ENCODE peak calls at places on chromosomes 7 and 10, in nine cellular contexts. W is brain microvascular endothelial cell; A is anterior cingulate cortex; X is NCI-H774; R is cerebellar cortex; U is EL; C is BJ; Z is activated T-helper 1 cell treated with anti-CD3 and anti-CD28 coated beads, Interleukin-12 subunit alpha, Interleukin-12 subunit beta, Interleukin-2, Interleukin-4 antibody, amounts not matched to agents 30 ng/mL and 10 ng/mL and 1 ng/mL, durations not matched to agents 14 hours and 24 hours and 36 hours; G is ovary. K is an unnamed sample.
A peak's percentile ranks its signal among the peaks of the same experiment; 100 is the strongest.

GRCh38 chr10:122509323-122509722 is 48.0 kb downstream of the HTRA1 start:
- DNase-seq in R (no peak), U (no peak), G (no peak), W (no peak), A (no peak), C (no peak), X (no peak), Z (no peak), K (no peak)

GRCh38 chr10:115398026-115398425 is 304.9 kb downstream of the ATRNL1 start:
- DNase-seq in C (no peak), R (no peak), G (no peak), Z (no peak), W (no peak), X (no peak), A (no peak), U (no peak), K (no peak)

GRCh38 chr7:117119192-117119924 is 166.1 kb downstream of the ST7 start:
- DNase-seq in C (no peak), W (peak; percentile 84), X (peak; percentile 68), G (peak; percentile 70), Z (peak; percentile 42), A (peak; percentile 25), U (peak; percentile 79), R (peak; percentile 72), K (peak; percentile 68)

GRCh38 chr7:50497068-50497642 is 47.0 kb upstream of the FIGNL1 start:
- DNase-seq in A (no peak), W (peak; percentile 73), C (no peak), X (no peak), G (no peak), R (no peak), Z (no peak), U (peak; percentile 22), K (no peak)

GRCh38 chr10:109972372-109973001 is 35.3 kb upstream of the ADD3 start:
- DNase-seq in C (no peak), R (no peak), W (no peak), X (no peak), G (no peak), A (no peak), Z (no peak), U (no peak), K (no peak)

GRCh38 chr10:22810643-22811254 is 96.4 kb upstream of the PIP4K2A start:
- DNase-seq in A (no peak), C (no peak), Z (no peak), X (no peak), R (no peak), W (no peak), G (no peak), U (no peak), K (no peak)

GRCh38 chr10:124091646-124092269 is 1.6 kb downstream of the CHST15 start:
- DNase-seq in G (peak; percentile 59), A (no peak), U (peak; percentile 8), X (no peak), C (no peak), W (peak; percentile 18), R (no peak), Z (no peak), K (no peak)

GRCh38 chr10:17174626-17175025 is 26.8 kb downstream of the TRDMT1 start:
- DNase-seq in R (no peak), X (no peak), C (no peak), U (peak; percentile 18), A (no peak), Z (no peak), G (no peak), W (no peak), K (peak; percentile 30)

GRCh38 chr10:99958287-99958686 is 51.5 kb downstream of the DNMBP start:
- DNase-seq in C (peak; percentile 42), A (no peak), W (no peak), R (no peak), X (no peak), U (no peak), Z (no peak), G (no peak), K (no peak)

GRCh38 chr7:99693427-99694200 is 13.8 kb upstream of the CYP3A5 start:
- DNase-seq in G (no peak), R (no peak), C (no peak), Z (no peak), W (no peak), A (no peak), X (no peak), U (no peak), K (no peak)

GRCh38 chr10:131726460-131726861 is 174.3 kb upstream of the PPP2R2D start:
- DNase-seq in U (no peak), Z (no peak), C (no peak), G (peak; percentile 69), R (no peak), X (peak; percentile 6), A (no peak), W (no peak), K (no peak)

GRCh38 chr7:66667023-66667728 is 38.5 kb downstream of the KCTD7 start:
- DNase-seq in C (no peak), G (no peak), Z (no peak), X (no peak), R (no peak), W (no peak), A (no peak), U (no peak), K (no peak)

GRCh38 chr7:139640678-139641077 is 117.2 kb downstream of the CLEC2L start:
- DNase-seq in R (no peak), X (no peak), G (no peak), A (no peak), W (no peak), Z (no peak), U (no peak), C (no peak), K (no peak)

GRCh38 chr10:29635711-29636144 is 957 bp upstream of the SVIL start:
- DNase-seq in A (no peak), U (no peak), X (no peak), R (peak; percentile 13), W (peak; percentile 64), C (no peak), Z (no peak), G (peak; percentile 18), K (peak; percentile 39)

GRCh38 chr7:135236727-135237126 is 3.1 kb downstream of the STRA8 start:
- DNase-seq in Z (no peak), G (no peak), C (no peak), R (no peak), A (no peak), X (no peak), W (no peak), U (no peak), K (peak; percentile 94)

GRCh38 chr7:137967143-137968018 is 34.5 kb downstream of the CREB3L2 start:
- DNase-seq in G (no peak), A (no peak), Z (no peak), R (no peak), W (peak; percentile 65), X (no peak), C (no peak), U (peak; percentile 90), K (peak; percentile 59)

GRCh38 chr10:122498521-122498920 is 37.2 kb downstream of the HTRA1 start:
- DNase-seq in U (no peak), A (no peak), W (no peak), R (no peak), Z (no peak), C (no peak), G (peak; percentile 50), X (no peak), K (no peak)

GRCh38 chr7:234712-235553 is 42.6 kb downstream of the FAM20C start:
- DNase-seq in X (no peak), U (peak; percentile 59), A (no peak), G (peak; percentile 24), C (peak; percentile 46), W (no peak), Z (no peak), R (peak; percentile 70), K (no peak)

GRCh38 chr7:53604201-53604600 is 568.8 kb downstream of the POM121L12 start:
- DNase-seq in C (no peak), U (no peak), R (no peak), A (no peak), Z (no peak), G (no peak), X (no peak), W (no peak), K (peak; percentile 22)